ENCODE peak calls at places on chromosomes 4 and X, in six cellular contexts. Y is tibial artery; U is stomach; B is CD8-positive, alpha-beta T cell; X is neural progenitor cell; C is kidney. R is an unnamed sample.

GRCh38 chr4:112807083-112807482 is 170.1 kb downstream of the LARP7 start:
- DNase-seq in C (no peak), U (no peak), X (no peak), Y (no peak), B (no peak), R (no peak)

GRCh38 chr4:137534516-137534915 is 2.2 kb upstream of the PCDH18 start:
- DNase-seq in B (no peak), C (no peak), U (no peak), X (no peak), Y (no peak), R (no peak)

GRCh38 chrX:17642891-17643290 is 94.4 kb upstream of the SCML1 start:
- DNase-seq in B (no peak), U (no peak), Y (no peak), C (no peak), X (no peak), R (no peak)

GRCh38 chr4:14336656-14337055 is 665.6 kb upstream of the CPEB2 start:
- DNase-seq in X (no peak), C (no peak), Y (no peak), U (no peak), B (no peak), R (no peak)

GRCh38 chr4:153062652-153063168 is 126.6 kb downstream of the FHDC1 start:
- DNase-seq in Y (no peak), U (no peak), C (no peak), X (no peak), B (no peak), R (no peak)

GRCh38 chrX:117407449-117408170 is 709.0 kb downstream of the KLHL13 start:
- DNase-seq in B (no peak), Y (no peak), U (no peak), X (no peak), C (no peak), R (no peak)

GRCh38 chr4:105895324-105895608 is at the start of gene NPNT:
- DNase-seq in Y (no peak), C (peak), B (no peak), X (peak), U (no peak), R (no peak)

GRCh38 chr4:38856046-38856445 is 571 bp downstream of the TLR6 start:
- DNase-seq in Y (no peak), C (no peak), U (no peak), B (no peak), X (no peak), R (no peak)

GRCh38 chr4:160835789-160836188 is 1328.0 kb downstream of the FSTL5 start:
- DNase-seq in Y (no peak), B (no peak), C (peak), X (peak), U (no peak), R (no peak)

GRCh38 chrX:17736856-17737706 is at the start of gene SCML1:
- DNase-seq in U (peak), B (peak), Y (peak), C (peak), X (peak), R (peak)

GRCh38 chr4:39617534-39617933 is 21.1 kb downstream of the SMIM14 start:
- DNase-seq in B (no peak), C (no peak), U (no peak), X (no peak), Y (no peak), R (no peak)

GRCh38 chr4:128322986-128323385 is 35.4 kb upstream of the PGRMC2 start:
- DNase-seq in C (no peak), U (no peak), B (no peak), Y (no peak), X (no peak), R (no peak)

GRCh38 chr4:152283806-152284470 is 252.0 kb downstream of the FBXW7 start:
- DNase-seq in U (no peak), X (no peak), Y (no peak), B (no peak), C (no peak), R (no peak)

GRCh38 chrX:148555101-148555500 is 54.7 kb downstream of the AFF2 start:
- DNase-seq in Y (no peak), U (no peak), X (peak), C (no peak), B (no peak), R (no peak)

GRCh38 chr4:7687796-7688195 is 251.9 kb downstream of the AFAP1 start:
- DNase-seq in C (peak), B (no peak), U (no peak), X (no peak), Y (no peak), R (no peak)

GRCh38 chr4:108359130-108359709 is 190.5 kb upstream of the LEF1 start:
- DNase-seq in B (no peak), C (no peak), Y (no peak), X (no peak), U (no peak), R (no peak)

GRCh38 chr4:24103434-24104168 is 213.8 kb upstream of the PPARGC1A start:
- DNase-seq in U (no peak), B (no peak), X (no peak), Y (no peak), C (no peak), R (no peak)

GRCh38 chr4:30904161-30904560 is 184.0 kb downstream of the PCDH7 start:
- DNase-seq in Y (no peak), C (no peak), U (no peak), X (no peak), B (no peak), R (no peak)

GRCh38 chr4:75477201-75477600 is 37.0 kb downstream of the RCHY1 start:
- DNase-seq in U (no peak), X (no peak), B (no peak), Y (no peak), C (no peak), R (no peak)

GRCh38 chr4:42787071-42787463 is 105.4 kb upstream of the GRXCR1 start:
- DNase-seq in X (no peak), Y (no peak), U (no peak), B (no peak), C (peak), R (no peak)

GRCh38 chr4:159060161-159060560 is 42.7 kb upstream of the RAPGEF2 start:
- DNase-seq in X (no peak), U (no peak), C (no peak), Y (no peak), B (no peak), R (no peak)

GRCh38 chrX:50643525-50644137 is 170.4 kb downstream of the SHROOM4 start:
- DNase-seq in B (no peak), C (no peak), Y (no peak), X (no peak), U (no peak), R (no peak)
- H3K4me3 ChIP-seq in B (no peak), C (peak), Y (no peak), X (no peak), U (no peak), R (no peak)

GRCh38 chr4:52709155-52709554 is 42.1 kb downstream of the ERVMER34-1 start:
- DNase-seq in U (no peak), B (no peak), C (no peak), X (no peak), Y (no peak), R (no peak)
- H3K27ac ChIP-seq in U (no peak), B (no peak), C (no peak), X (no peak), Y (no peak), R (no peak)

GRCh38 chrX:137424679-137425078 is 141.2 kb upstream of the ZIC3 start:
- DNase-seq in U (no peak), B (no peak), C (no peak), Y (no peak), X (peak), R (no peak)
- H3K4me3 ChIP-seq in U (no peak), B (no peak), C (no peak), Y (no peak), X (peak), R (no peak)

GRCh38 chr4:1621996-1622637 is 62.0 kb downstream of the FAM53A start:
- DNase-seq in B (no peak), U (no peak), Y (no peak), C (no peak), X (no peak), R (no peak)
- H3K27ac ChIP-seq in B (no peak), U (no peak), Y (no peak), C (no peak), X (no peak), R (no peak)

GRCh38 chrX:12978205-12979010 is 3.5 kb downstream of the TMSB4X start:
- DNase-seq in C (peak), U (peak), B (peak), X (peak), Y (peak), R (peak)

GRCh38 chrX:12975999-12976558 is 1.2 kb downstream of the TMSB4X start:
- DNase-seq in C (peak), U (peak), X (peak), B (no peak), Y (peak), R (no peak)

GRCh38 chrX:12979630-12980015 is 4.7 kb downstream of the TMSB4X start:
- DNase-seq in U (no peak), Y (no peak), B (no peak), X (no peak), C (no peak), R (no peak)

GRCh38 chrX:12979011-12979629 is 4.2 kb downstream of the TMSB4X start:
- DNase-seq in C (no peak), B (no peak), Y (no peak), X (no peak), U (no peak), R (no peak)

DNA sequence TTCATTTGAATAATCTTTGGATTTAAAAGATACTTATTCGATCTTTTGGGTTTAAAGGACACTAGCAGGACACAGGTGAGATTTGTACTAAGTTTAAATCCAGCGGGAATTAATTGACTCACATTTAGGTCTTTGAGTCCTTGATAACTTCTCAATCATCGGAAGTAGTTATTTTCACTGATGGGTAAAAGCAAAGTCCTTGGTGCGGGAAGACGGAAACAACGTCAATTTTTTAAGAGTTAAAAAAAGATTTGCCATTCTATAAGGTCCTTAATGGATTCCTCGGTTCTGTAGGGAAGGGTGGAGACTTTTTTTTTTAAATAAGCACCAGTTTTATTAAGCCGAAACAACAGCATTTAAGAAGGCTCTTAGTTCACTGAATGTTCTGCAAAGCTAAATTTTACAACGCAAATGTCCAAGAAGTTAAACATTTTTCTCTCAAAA is 2.9 kb downstream of the TMSB4X start:
- DNase-seq in U (no peak), B (no peak), C (no peak), Y (no peak), X (no peak), R (no peak)
- H3K4me3 ChIP-seq in U (peak), B (peak), C (peak), Y (peak), X (peak), R (peak)

GRCh38 chr4:87306056-87306455 is 16.6 kb downstream of the HSD17B13 start:
- DNase-seq in U (no peak), B (no peak), C (no peak), Y (no peak), X (no peak), R (no peak)
- H3K27ac ChIP-seq in U (no peak), B (no peak), C (no peak), Y (no peak), X (no peak), R (no peak)

DNA sequence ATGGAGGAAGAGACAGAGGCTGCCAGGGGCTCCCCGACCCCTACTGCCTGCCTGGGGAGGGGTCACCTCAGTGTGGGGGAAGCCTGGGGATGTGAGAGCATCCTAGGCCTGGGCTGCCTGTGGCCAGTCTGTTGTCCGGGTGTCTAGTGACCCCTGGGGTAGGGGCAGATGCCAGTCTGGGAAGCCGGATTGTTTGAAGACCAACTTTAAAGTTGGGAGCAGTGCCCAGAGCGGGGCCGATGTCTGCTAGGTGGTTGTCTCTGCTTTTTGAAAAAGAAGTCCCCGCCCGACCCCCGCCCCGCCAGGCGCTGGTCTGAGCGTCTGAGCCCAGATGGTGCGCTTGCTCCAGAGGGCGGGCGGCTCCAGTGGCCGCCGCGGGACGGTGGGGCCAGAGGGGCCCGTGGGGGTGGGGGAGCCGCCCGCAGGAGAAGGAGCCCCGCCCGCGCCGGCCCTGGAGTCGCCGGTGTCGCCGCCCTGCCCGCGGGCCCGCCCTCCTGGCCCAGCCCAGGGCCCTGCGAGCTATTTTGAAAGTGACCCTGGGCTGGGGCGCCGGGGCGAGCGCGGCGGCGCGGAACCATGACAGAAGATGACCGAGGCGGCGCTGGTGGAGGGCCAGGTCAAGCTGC is at the start of gene DOK7:
- DNase-seq in B (no peak), Y (peak), C (peak), U (peak), X (peak), R (no peak)
- H3K4me3 ChIP-seq in B (no peak), Y (peak), C (no peak), U (peak), X (peak), R (no peak)

GRCh38 chr4:169133932-169134331 is 123.9 kb upstream of the CBR4 start:
- DNase-seq in X (no peak), Y (peak), C (no peak), B (no peak), U (peak), R (no peak)
- H3K27ac ChIP-seq in X (no peak), Y (peak), C (peak), B (no peak), U (peak), R (no peak)

R was measured in naive thymus-derived CD4-positive, alpha-beta T cell.